ENCODE peak calls at places on chromosome 1, in six cellular contexts. One of them, this sample, is unnamed.

GRCh38 chr1:156767879-156768608 is 709 bp downstream of the PRCC start:
- DNase-seq in neuronal stem cell: peak; percentile 49
- DNase-seq in mesenchymal stem cell: peak; percentile 41
- DNase-seq in H9: peak; percentile 45
- DNase-seq in IMR-90: no peak
- DNase-seq in H1: no peak
- DNase-seq in this sample: peak; percentile 58

GRCh38 chr1:156652992-156653355 is 11.1 kb downstream of the BCAN start:
- DNase-seq in neuronal stem cell: no peak
- DNase-seq in mesenchymal stem cell: no peak
- DNase-seq in H9: no peak
- DNase-seq in IMR-90: no peak
- DNase-seq in H1: no peak
- DNase-seq in this sample: no peak

GRCh38 chr1:216140650-216141547 is 282.3 kb downstream of the USH2A start:
- DNase-seq in neuronal stem cell: no peak
- DNase-seq in mesenchymal stem cell: peak; percentile 45
- DNase-seq in H9: peak; percentile 40
- DNase-seq in IMR-90: peak; percentile 34
- DNase-seq in H1: no peak
- DNase-seq in this sample: no peak

GRCh38 chr1:41171266-41171874 is 70.7 kb downstream of the SCMH1 start:
- DNase-seq in neuronal stem cell: no peak
- DNase-seq in mesenchymal stem cell: no peak
- DNase-seq in H9: no peak
- DNase-seq in IMR-90: no peak
- DNase-seq in H1: no peak
- DNase-seq in this sample: no peak

GRCh38 chr1:67336783-67337182 is 29.1 kb downstream of the IL12RB2 start:
- DNase-seq in neuronal stem cell: no peak
- DNase-seq in mesenchymal stem cell: no peak
- DNase-seq in H9: no peak
- DNase-seq in IMR-90: no peak
- DNase-seq in H1: no peak
- DNase-seq in this sample: no peak

GRCh38 chr1:110055493-110056283 is 14.8 kb downstream of the ALX3 start:
- DNase-seq in neuronal stem cell: no peak
- DNase-seq in mesenchymal stem cell: no peak
- DNase-seq in H9: no peak
- DNase-seq in IMR-90: peak; percentile 67
- DNase-seq in H1: no peak
- DNase-seq in this sample: no peak

GRCh38 chr1:149884433-149885363 is 14.7 kb upstream of the BOLA1 start:
- DNase-seq in neuronal stem cell: no peak
- DNase-seq in mesenchymal stem cell: peak; percentile 56
- DNase-seq in H9: no peak
- DNase-seq in IMR-90: peak; percentile 30
- DNase-seq in H1: no peak
- DNase-seq in this sample: peak; percentile 74

GRCh38 chr1:13582713-13583443 is 754 bp upstream of the PDPN start:
- DNase-seq in neuronal stem cell: no peak
- DNase-seq in mesenchymal stem cell: no peak
- DNase-seq in H9: peak; percentile 53
- DNase-seq in IMR-90: no peak
- DNase-seq in H1: no peak
- DNase-seq in this sample: peak; percentile 53

GRCh38 chr1:112805155-112805853 is 90.2 kb upstream of the PPM1J start:
- DNase-seq in neuronal stem cell: no peak
- DNase-seq in mesenchymal stem cell: no peak
- DNase-seq in H9: no peak
- DNase-seq in IMR-90: no peak
- DNase-seq in H1: no peak
- DNase-seq in this sample: no peak

GRCh38 chr1:220887202-220887867 is 8.1 kb downstream of the HLX start:
- DNase-seq in neuronal stem cell: no peak
- DNase-seq in mesenchymal stem cell: peak; percentile 57
- DNase-seq in H9: peak; percentile 65
- DNase-seq in IMR-90: no peak
- DNase-seq in H1: no peak
- DNase-seq in this sample: peak; percentile 75

GRCh38 chr1:20981903-20982695 is 194.6 kb downstream of the EIF4G3 start:
- DNase-seq in neuronal stem cell: no peak
- DNase-seq in mesenchymal stem cell: peak; percentile 44
- DNase-seq in H9: no peak
- DNase-seq in IMR-90: peak; percentile 26
- DNase-seq in H1: no peak
- DNase-seq in this sample: no peak

GRCh38 chr1:71222668-71223067 is 141.8 kb upstream of the ZRANB2 start:
- DNase-seq in neuronal stem cell: no peak
- DNase-seq in mesenchymal stem cell: no peak
- DNase-seq in H9: no peak
- DNase-seq in IMR-90: no peak
- DNase-seq in H1: no peak
- DNase-seq in this sample: peak; percentile 24

GRCh38 chr1:209589440-209589839 is 5.9 kb downstream of the CAMK1G start:
- DNase-seq in neuronal stem cell: no peak
- DNase-seq in mesenchymal stem cell: peak; percentile 26
- DNase-seq in H9: no peak
- DNase-seq in IMR-90: peak; percentile 39
- DNase-seq in H1: no peak
- DNase-seq in this sample: no peak

GRCh38 chr1:153774780-153775431 is at the start of gene SLC27A3:
- DNase-seq in neuronal stem cell: no peak
- DNase-seq in mesenchymal stem cell: no peak
- DNase-seq in H9: peak; percentile 61
- DNase-seq in IMR-90: no peak
- DNase-seq in H1: peak; percentile 25
- DNase-seq in this sample: peak; percentile 58
- H2BK15ac ChIP-seq in neuronal stem cell: peak within 1 kb of the TSS; percentile 78
- H2BK15ac ChIP-seq in mesenchymal stem cell: peak within 1 kb of the TSS; percentile 31
- H2BK15ac ChIP-seq in H9: no peak within 1 kb of the TSS
- H2BK15ac ChIP-seq in IMR-90: no peak within 1 kb of the TSS
- H2BK15ac ChIP-seq in H1: peak within 1 kb of the TSS; percentile 81
- H2BK15ac ChIP-seq in this sample: no peak within 1 kb of the TSS

GRCh38 chr1:207825296-207825695 is 73.4 kb downstream of the CD46 start:
- DNase-seq in neuronal stem cell: no peak
- DNase-seq in mesenchymal stem cell: no peak
- DNase-seq in H9: no peak
- DNase-seq in IMR-90: no peak
- DNase-seq in H1: no peak
- DNase-seq in this sample: no peak
- H3K9ac ChIP-seq in neuronal stem cell: no peak overlapping the region
- H3K9ac ChIP-seq in mesenchymal stem cell: peak overlapping the region; percentile 55
- H3K9ac ChIP-seq in H9: no peak overlapping the region
- H3K9ac ChIP-seq in IMR-90: no peak overlapping the region
- H3K9ac ChIP-seq in H1: no peak overlapping the region
- H3K9ac ChIP-seq in this sample: no peak overlapping the region

GRCh38 chr1:230979952-230980351 is 1.1 kb downstream of the ARV1 start:
- DNase-seq in neuronal stem cell: no peak
- DNase-seq in mesenchymal stem cell: no peak
- DNase-seq in H9: no peak
- DNase-seq in IMR-90: no peak
- DNase-seq in H1: no peak
- DNase-seq in this sample: no peak
- H3K4me2 ChIP-seq in neuronal stem cell: no peak overlapping the region
- H3K4me2 ChIP-seq in mesenchymal stem cell: no peak overlapping the region
- H3K4me2 ChIP-seq in H9: no peak overlapping the region
- H3K4me2 ChIP-seq in IMR-90: no peak overlapping the region
- H3K4me2 ChIP-seq in H1: peak overlapping the region; percentile 63
- H3K4me2 ChIP-seq in this sample: no peak overlapping the region

GRCh38 chr1:166855558-166855957 is 16.3 kb downstream of the POGK start:
- DNase-seq in neuronal stem cell: no peak
- DNase-seq in mesenchymal stem cell: no peak
- DNase-seq in H9: no peak
- DNase-seq in IMR-90: no peak
- DNase-seq in H1: no peak
- DNase-seq in this sample: no peak

GRCh38 chr1:166852918-166853317 is 13.6 kb downstream of the POGK start:
- DNase-seq in neuronal stem cell: no peak
- DNase-seq in mesenchymal stem cell: no peak
- DNase-seq in H9: no peak
- DNase-seq in IMR-90: no peak
- DNase-seq in H1: no peak
- DNase-seq in this sample: no peak

GRCh38 chr1:166858726-166859419 is 17.2 kb downstream of the TADA1 start:
- DNase-seq in neuronal stem cell: no peak
- DNase-seq in mesenchymal stem cell: no peak
- DNase-seq in H9: no peak
- DNase-seq in IMR-90: no peak
- DNase-seq in H1: no peak
- DNase-seq in this sample: no peak

GRCh38 chr1:166859597-166859996 is 16.5 kb downstream of the TADA1 start:
- DNase-seq in neuronal stem cell: no peak
- DNase-seq in mesenchymal stem cell: no peak
- DNase-seq in H9: no peak
- DNase-seq in IMR-90: no peak
- DNase-seq in H1: no peak
- DNase-seq in this sample: peak; percentile 92

GRCh38 chr1:166857995-166858394 is 18.1 kb downstream of the TADA1 start:
- DNase-seq in neuronal stem cell: no peak
- DNase-seq in mesenchymal stem cell: no peak
- DNase-seq in H9: no peak
- DNase-seq in IMR-90: no peak
- DNase-seq in H1: no peak
- DNase-seq in this sample: no peak
- H2BK15ac ChIP-seq in neuronal stem cell: no peak overlapping the region
- H2BK15ac ChIP-seq in mesenchymal stem cell: no peak overlapping the region
- H2BK15ac ChIP-seq in H9: no peak overlapping the region
- H2BK15ac ChIP-seq in IMR-90: no peak overlapping the region
- H2BK15ac ChIP-seq in H1: no peak overlapping the region
- H2BK15ac ChIP-seq in this sample: no peak overlapping the region

GRCh38 chr1:998905-999796 is 746 bp downstream of the HES4 start:
- DNase-seq in neuronal stem cell: no peak
- DNase-seq in mesenchymal stem cell: peak; percentile 49
- DNase-seq in H9: peak; percentile 56
- DNase-seq in IMR-90: peak; percentile 41
- DNase-seq in H1: no peak
- DNase-seq in this sample: peak; percentile 38
- H3K9ac ChIP-seq in neuronal stem cell: peak overlapping the region; percentile 99
- H3K9ac ChIP-seq in mesenchymal stem cell: no peak overlapping the region
- H3K9ac ChIP-seq in H9: no peak overlapping the region
- H3K9ac ChIP-seq in IMR-90: peak overlapping the region; percentile 71
- H3K9ac ChIP-seq in H1: no peak overlapping the region
- H3K9ac ChIP-seq in this sample: no peak overlapping the region

GRCh38 chr1:43938383-43938782 is 4.8 kb downstream of the ARTN start:
- DNase-seq in neuronal stem cell: no peak
- DNase-seq in mesenchymal stem cell: no peak
- DNase-seq in H9: no peak
- DNase-seq in IMR-90: no peak
- DNase-seq in H1: no peak
- DNase-seq in this sample: no peak

GRCh38 chr1:43934986-43935324 is 1.4 kb downstream of the ARTN start:
- DNase-seq in neuronal stem cell: no peak
- DNase-seq in mesenchymal stem cell: no peak
- DNase-seq in H9: no peak
- DNase-seq in IMR-90: no peak
- DNase-seq in H1: no peak
- DNase-seq in this sample: no peak

GRCh38 chr1:43937179-43937865 is 3.7 kb downstream of the ARTN start:
- DNase-seq in neuronal stem cell: no peak
- DNase-seq in mesenchymal stem cell: no peak
- DNase-seq in H9: no peak
- DNase-seq in IMR-90: no peak
- DNase-seq in H1: no peak
- DNase-seq in this sample: no peak

GRCh38 chr1:43935711-43936427 is 2.3 kb downstream of the ARTN start:
- DNase-seq in neuronal stem cell: no peak
- DNase-seq in mesenchymal stem cell: no peak
- DNase-seq in H9: peak; percentile 87
- DNase-seq in IMR-90: no peak
- DNase-seq in H1: no peak
- DNase-seq in this sample: peak; percentile 67

GRCh38 chr1:43936470-43937151 is 3.0 kb downstream of the ARTN start:
- DNase-seq in neuronal stem cell: peak; percentile 38
- DNase-seq in mesenchymal stem cell: peak; percentile 56
- DNase-seq in H9: peak; percentile 65
- DNase-seq in IMR-90: peak; percentile 16
- DNase-seq in H1: no peak
- DNase-seq in this sample: peak; percentile 88
- H3K4me2 ChIP-seq in neuronal stem cell: peak overlapping the region; percentile 90
- H3K4me2 ChIP-seq in mesenchymal stem cell: peak overlapping the region; percentile 51
- H3K4me2 ChIP-seq in H9: peak overlapping the region; percentile 51
- H3K4me2 ChIP-seq in IMR-90: peak overlapping the region; percentile 60
- H3K4me2 ChIP-seq in H1: peak overlapping the region; percentile 89
- H3K4me2 ChIP-seq in this sample: peak overlapping the region; percentile 79

GRCh38 chr1:45038240-45038639 is 26.2 kb downstream of the UROD start:
- DNase-seq in neuronal stem cell: no peak
- DNase-seq in mesenchymal stem cell: no peak
- DNase-seq in H9: no peak
- DNase-seq in IMR-90: no peak
- DNase-seq in H1: no peak
- DNase-seq in this sample: no peak

GRCh38 chr1:45032833-45033232 is 20.8 kb downstream of the UROD start:
- DNase-seq in neuronal stem cell: no peak
- DNase-seq in mesenchymal stem cell: no peak
- DNase-seq in H9: no peak
- DNase-seq in IMR-90: no peak
- DNase-seq in H1: no peak
- DNase-seq in this sample: no peak

GRCh38 chr1:45037456-45037855 is 25.4 kb downstream of the UROD start:
- DNase-seq in neuronal stem cell: no peak
- DNase-seq in mesenchymal stem cell: no peak
- DNase-seq in H9: no peak
- DNase-seq in IMR-90: peak; percentile 29
- DNase-seq in H1: no peak
- DNase-seq in this sample: no peak

GRCh38 chr1:45033356-45033755 is 21.3 kb downstream of the UROD start:
- DNase-seq in neuronal stem cell: no peak
- DNase-seq in mesenchymal stem cell: no peak
- DNase-seq in H9: no peak
- DNase-seq in IMR-90: no peak
- DNase-seq in H1: no peak
- DNase-seq in this sample: no peak

GRCh38 chr1:45035631-45036301 is 23.7 kb downstream of the UROD start:
- DNase-seq in neuronal stem cell: no peak
- DNase-seq in mesenchymal stem cell: no peak
- DNase-seq in H9: no peak
- DNase-seq in IMR-90: no peak
- DNase-seq in H1: no peak
- DNase-seq in this sample: no peak
- H2BK15ac ChIP-seq in neuronal stem cell: no peak overlapping the region
- H2BK15ac ChIP-seq in mesenchymal stem cell: no peak overlapping the region
- H2BK15ac ChIP-seq in H9: no peak overlapping the region
- H2BK15ac ChIP-seq in IMR-90: no peak overlapping the region
- H2BK15ac ChIP-seq in H1: no peak overlapping the region
- H2BK15ac ChIP-seq in this sample: no peak overlapping the region

This sample was measured in mesendoderm.